ENCODE peak calls at places on chromosomes 4 and X, in eight cellular contexts. N is Panc1, H is hepatocyte, U is cardiac fibroblast, C is mucosa of descending colon, P is stomach, W is brain microvascular endothelial cell, Q is psoas muscle. L is an unnamed sample.

GRCh38 chrX:23626651-23627050 is 40.6 kb upstream of the PRDX4 start:
- DNase-seq in C (no peak), P (no peak), H (no peak), W (no peak), U (no peak), Q (no peak), N (no peak), L (no peak)

GRCh38 chr4:128606173-128606572 is 203.3 kb upstream of the JADE1 start:
- DNase-seq in C (no peak), Q (peak), W (peak), P (no peak), N (no peak), H (no peak), U (no peak), L (no peak)

GRCh38 chr4:7333024-7333780 is 101.5 kb downstream of the PSAPL1 start:
- DNase-seq in Q (no peak), P (no peak), N (no peak), H (no peak), U (no peak), C (no peak), W (no peak), L (no peak)

GRCh38 chr4:70613893-70614572 is 14.5 kb upstream of the ENAM start:
- DNase-seq in H (no peak), Q (no peak), N (no peak), W (no peak), P (no peak), U (peak), C (no peak), L (no peak)

GRCh38 chr4:169030575-169030982 is 20.5 kb upstream of the CBR4 start:
- DNase-seq in U (no peak), W (peak), Q (no peak), N (no peak), H (no peak), C (no peak), P (no peak), L (no peak)

GRCh38 chrX:67789536-67789935 is 245.7 kb downstream of the AR start:
- DNase-seq in U (no peak), Q (no peak), H (no peak), N (no peak), C (no peak), P (no peak), W (no peak), L (peak)

GRCh38 chrX:78997870-78998558 is 52.8 kb downstream of the P2RY10 start:
- DNase-seq in U (no peak), Q (no peak), P (no peak), N (no peak), H (no peak), W (no peak), C (peak), L (no peak)

GRCh38 chr4:29309050-29309449 is 1411.1 kb upstream of the PCDH7 start:
- DNase-seq in U (peak), H (no peak), N (no peak), P (no peak), Q (no peak), C (no peak), W (peak), L (no peak)

GRCh38 chrX:108348525-108348924 is 89.7 kb downstream of the COL4A6 start:
- DNase-seq in Q (no peak), P (no peak), C (no peak), W (no peak), N (no peak), U (no peak), H (no peak), L (no peak)

GRCh38 chr4:127145001-127145400 is 487.8 kb upstream of the INTU start:
- DNase-seq in N (no peak), W (no peak), C (no peak), H (no peak), P (no peak), U (no peak), Q (no peak), L (no peak)

GRCh38 chr4:169823685-169824084 is 65.9 kb upstream of the HPF1 start:
- DNase-seq in P (no peak), H (peak), W (peak), Q (no peak), U (peak), N (no peak), C (no peak), L (peak)

GRCh38 chr4:763922-764321 is 58.3 kb downstream of the PCGF3 start:
- DNase-seq in C (no peak), W (no peak), P (no peak), U (no peak), N (no peak), H (no peak), Q (peak), L (no peak)

GRCh38 chr4:185005209-185005819 is 13.0 kb upstream of the HELT start:
- DNase-seq in W (peak), H (peak), N (peak), P (peak), C (peak), U (peak), Q (peak), L (peak)

GRCh38 chrX:85897376-85898110 is 149.8 kb downstream of the CHM start:
- DNase-seq in U (no peak), H (no peak), P (no peak), W (no peak), N (no peak), Q (no peak), C (no peak), L (no peak)

GRCh38 chr4:41024556-41025491 is 189.5 kb downstream of the APBB2 start:
- DNase-seq in Q (no peak), P (no peak), H (no peak), U (peak), N (no peak), W (no peak), C (no peak), L (no peak)

GRCh38 chr4:162650166-162650565 is 486.4 kb upstream of the FSTL5 start:
- DNase-seq in U (no peak), H (no peak), C (no peak), N (no peak), Q (no peak), W (no peak), P (no peak), L (no peak)

GRCh38 chr4:162640152-162640551 is 476.4 kb upstream of the FSTL5 start:
- DNase-seq in N (no peak), W (no peak), P (no peak), H (no peak), C (no peak), U (no peak), Q (no peak), L (no peak)

GRCh38 chr4:162644346-162644745 is 480.5 kb upstream of the FSTL5 start:
- DNase-seq in W (peak), N (no peak), Q (no peak), P (no peak), U (no peak), C (no peak), H (no peak), L (no peak)

GRCh38 chr4:162645381-162645780 is 481.6 kb upstream of the FSTL5 start:
- DNase-seq in U (peak), W (peak), H (peak), N (no peak), Q (no peak), P (no peak), C (no peak), L (peak)
- TF ChIP-seq CTCF in U (no peak), W (peak), H (peak), N (peak), Q (peak), P (no peak), C (no peak), L (peak)

GRCh38 chr4:15706646-15707362 is 3.9 kb downstream of the BST1 start:
- DNase-seq in C (no peak), P (no peak), W (no peak), U (peak), H (no peak), N (no peak), Q (no peak), L (no peak)
- H3K4me3 ChIP-seq in C (no peak), P (no peak), W (no peak), U (no peak), H (no peak), N (no peak), Q (no peak), L (no peak)

GRCh38 chrX:69496143-69496542 is 8.0 kb upstream of the NALF2 start:
- DNase-seq in P (no peak), C (no peak), Q (no peak), U (no peak), N (no peak), W (no peak), H (no peak), L (no peak)

GRCh38 chrX:69489625-69490024 is 14.5 kb upstream of the NALF2 start:
- DNase-seq in Q (no peak), P (no peak), C (no peak), U (no peak), W (no peak), H (no peak), N (no peak), L (no peak)

GRCh38 chrX:69493766-69494165 is 10.4 kb upstream of the NALF2 start:
- DNase-seq in P (no peak), H (no peak), U (no peak), N (no peak), C (no peak), W (no peak), Q (no peak), L (no peak)

GRCh38 chrX:69493193-69493592 is 10.9 kb upstream of the NALF2 start:
- DNase-seq in W (no peak), U (peak), N (no peak), Q (no peak), P (peak), C (peak), H (peak), L (no peak)
- TF ChIP-seq CTCF in W (peak), U (peak), N (peak), Q (peak), P (peak), C (no peak), H (peak), L (peak)

DNA sequence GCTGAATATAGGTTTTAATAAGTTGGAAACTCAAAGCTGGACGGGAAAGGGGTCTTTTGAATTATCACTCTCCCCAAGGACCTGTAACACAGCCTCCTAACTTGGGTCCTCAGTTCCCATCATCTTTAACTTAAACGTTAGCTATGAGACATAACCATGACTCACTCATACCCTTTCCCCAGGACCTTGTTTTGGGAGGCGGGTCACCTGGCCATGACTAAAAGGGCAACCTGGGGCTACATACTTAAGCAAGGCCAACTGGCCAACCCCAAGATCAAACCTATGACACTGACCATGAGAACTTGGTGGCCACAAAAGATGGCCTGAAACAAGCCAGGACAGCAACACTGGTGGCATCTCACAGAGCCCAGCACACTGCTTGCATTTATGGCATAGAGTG is 89.0 kb downstream of the SH3KBP1 start:
- DNase-seq in U (no peak), C (no peak), N (no peak), W (no peak), H (no peak), Q (no peak), P (no peak), L (no peak)
- H3K4me3 ChIP-seq in U (no peak), C (no peak), N (no peak), W (no peak), H (no peak), Q (no peak), P (no peak), L (no peak)